ENCODE peak calls at places on chromosomes 5 and 9, in eight cellular contexts. One of them, this sample, is unnamed.

GRCh38 chr5:170154744-170155143 is 49.0 kb downstream of the FOXI1 start:
- DNase-seq in endodermal cell: no peak
- DNase-seq in adipocyte: no peak
- DNase-seq in DND-41: no peak
- DNase-seq in colonic mucosa: no peak
- DNase-seq in AG10803: no peak
- DNase-seq in left ventricle myocardium inferior: no peak
- DNase-seq in AG04450: no peak
- DNase-seq in this sample: no peak

GRCh38 chr5:38719916-38720315 is 125.9 kb upstream of the OSMR start:
- DNase-seq in endodermal cell: no peak
- DNase-seq in adipocyte: peak; percentile 45
- DNase-seq in DND-41: no peak
- DNase-seq in colonic mucosa: no peak
- DNase-seq in AG10803: peak; percentile 91
- DNase-seq in left ventricle myocardium inferior: no peak
- DNase-seq in AG04450: peak; percentile 68
- DNase-seq in this sample: no peak

GRCh38 chr5:54326662-54327145 is 16.3 kb upstream of the ARL15 start:
- DNase-seq in endodermal cell: no peak
- DNase-seq in adipocyte: no peak
- DNase-seq in DND-41: no peak
- DNase-seq in colonic mucosa: no peak
- DNase-seq in AG10803: no peak
- DNase-seq in left ventricle myocardium inferior: no peak
- DNase-seq in AG04450: no peak
- DNase-seq in this sample: no peak

GRCh38 chr9:137602661-137603060 is 2.8 kb upstream of the ARRDC1 start:
- DNase-seq in endodermal cell: peak; percentile 76
- DNase-seq in adipocyte: no peak
- DNase-seq in DND-41: no peak
- DNase-seq in colonic mucosa: no peak
- DNase-seq in AG10803: no peak
- DNase-seq in left ventricle myocardium inferior: no peak
- DNase-seq in AG04450: no peak
- DNase-seq in this sample: no peak

GRCh38 chr5:77180167-77181081 is 30.1 kb upstream of the PDE8B start:
- DNase-seq in endodermal cell: peak; percentile 74
- DNase-seq in adipocyte: peak; percentile 30
- DNase-seq in DND-41: no peak
- DNase-seq in colonic mucosa: peak; percentile 31
- DNase-seq in AG10803: no peak
- DNase-seq in left ventricle myocardium inferior: peak; percentile 17
- DNase-seq in AG04450: no peak
- DNase-seq in this sample: no peak

GRCh38 chr5:179464631-179465030 is 85.7 kb upstream of the RUFY1 start:
- DNase-seq in endodermal cell: no peak
- DNase-seq in adipocyte: no peak
- DNase-seq in DND-41: no peak
- DNase-seq in colonic mucosa: no peak
- DNase-seq in AG10803: no peak
- DNase-seq in left ventricle myocardium inferior: no peak
- DNase-seq in AG04450: no peak
- DNase-seq in this sample: no peak

GRCh38 chr5:145984072-145984471 is 47.7 kb downstream of the SH3RF2 start:
- DNase-seq in endodermal cell: no peak
- DNase-seq in adipocyte: no peak
- DNase-seq in DND-41: no peak
- DNase-seq in colonic mucosa: no peak
- DNase-seq in AG10803: no peak
- DNase-seq in left ventricle myocardium inferior: no peak
- DNase-seq in AG04450: no peak
- DNase-seq in this sample: no peak

GRCh38 chr5:125575561-125576504 is 829.4 kb upstream of the ZNF608 start:
- DNase-seq in endodermal cell: peak; percentile 69
- DNase-seq in adipocyte: no peak
- DNase-seq in DND-41: peak; percentile 8
- DNase-seq in colonic mucosa: peak; percentile 72
- DNase-seq in AG10803: no peak
- DNase-seq in left ventricle myocardium inferior: no peak
- DNase-seq in AG04450: no peak
- DNase-seq in this sample: no peak

GRCh38 chr5:50440651-50441478 is at the start of gene EMB:
- DNase-seq in endodermal cell: peak; percentile 95
- DNase-seq in adipocyte: no peak
- DNase-seq in DND-41: peak; percentile 85
- DNase-seq in colonic mucosa: peak; percentile 44
- DNase-seq in AG10803: peak; percentile 6
- DNase-seq in left ventricle myocardium inferior: peak; percentile 68
- DNase-seq in AG04450: no peak
- DNase-seq in this sample: peak; percentile 76

GRCh38 chr5:123487298-123487697 is 24.7 kb upstream of the CSNK1G3 start:
- DNase-seq in endodermal cell: no peak
- DNase-seq in adipocyte: peak; percentile 61
- DNase-seq in DND-41: no peak
- DNase-seq in colonic mucosa: no peak
- DNase-seq in AG10803: peak; percentile 37
- DNase-seq in left ventricle myocardium inferior: no peak
- DNase-seq in AG04450: peak; percentile 6
- DNase-seq in this sample: no peak

GRCh38 chr9:91305596-91305995 is 56.1 kb downstream of the AUH start:
- DNase-seq in endodermal cell: no peak
- DNase-seq in adipocyte: no peak
- DNase-seq in DND-41: no peak
- DNase-seq in colonic mucosa: no peak
- DNase-seq in AG10803: no peak
- DNase-seq in left ventricle myocardium inferior: no peak
- DNase-seq in AG04450: no peak
- DNase-seq in this sample: no peak

GRCh38 chr5:54874337-54875021 is 110.9 kb downstream of the ESM1 start:
- DNase-seq in endodermal cell: no peak
- DNase-seq in adipocyte: peak; percentile 72
- DNase-seq in DND-41: no peak
- DNase-seq in colonic mucosa: no peak
- DNase-seq in AG10803: no peak
- DNase-seq in left ventricle myocardium inferior: no peak
- DNase-seq in AG04450: no peak
- DNase-seq in this sample: no peak

GRCh38 chr5:139456776-139457175 is 5.8 kb downstream of the ECSCR start:
- DNase-seq in endodermal cell: no peak
- DNase-seq in adipocyte: no peak
- DNase-seq in DND-41: no peak
- DNase-seq in colonic mucosa: no peak
- DNase-seq in AG10803: no peak
- DNase-seq in left ventricle myocardium inferior: no peak
- DNase-seq in AG04450: no peak
- DNase-seq in this sample: no peak

GRCh38 chr5:139451878-139452660 is 10.5 kb downstream of the ECSCR start:
- DNase-seq in endodermal cell: no peak
- DNase-seq in adipocyte: no peak
- DNase-seq in DND-41: no peak
- DNase-seq in colonic mucosa: no peak
- DNase-seq in AG10803: no peak
- DNase-seq in left ventricle myocardium inferior: no peak
- DNase-seq in AG04450: no peak
- DNase-seq in this sample: no peak

GRCh38 chr5:139453683-139454567 is 8.6 kb downstream of the ECSCR start:
- DNase-seq in endodermal cell: no peak
- DNase-seq in adipocyte: no peak
- DNase-seq in DND-41: no peak
- DNase-seq in colonic mucosa: no peak
- DNase-seq in AG10803: no peak
- DNase-seq in left ventricle myocardium inferior: no peak
- DNase-seq in AG04450: no peak
- DNase-seq in this sample: peak; percentile 47

GRCh38 chr5:139457241-139457640 is 5.3 kb downstream of the ECSCR start:
- DNase-seq in endodermal cell: no peak
- DNase-seq in adipocyte: no peak
- DNase-seq in DND-41: no peak
- DNase-seq in colonic mucosa: no peak
- DNase-seq in AG10803: no peak
- DNase-seq in left ventricle myocardium inferior: no peak
- DNase-seq in AG04450: no peak
- DNase-seq in this sample: no peak

DNA sequence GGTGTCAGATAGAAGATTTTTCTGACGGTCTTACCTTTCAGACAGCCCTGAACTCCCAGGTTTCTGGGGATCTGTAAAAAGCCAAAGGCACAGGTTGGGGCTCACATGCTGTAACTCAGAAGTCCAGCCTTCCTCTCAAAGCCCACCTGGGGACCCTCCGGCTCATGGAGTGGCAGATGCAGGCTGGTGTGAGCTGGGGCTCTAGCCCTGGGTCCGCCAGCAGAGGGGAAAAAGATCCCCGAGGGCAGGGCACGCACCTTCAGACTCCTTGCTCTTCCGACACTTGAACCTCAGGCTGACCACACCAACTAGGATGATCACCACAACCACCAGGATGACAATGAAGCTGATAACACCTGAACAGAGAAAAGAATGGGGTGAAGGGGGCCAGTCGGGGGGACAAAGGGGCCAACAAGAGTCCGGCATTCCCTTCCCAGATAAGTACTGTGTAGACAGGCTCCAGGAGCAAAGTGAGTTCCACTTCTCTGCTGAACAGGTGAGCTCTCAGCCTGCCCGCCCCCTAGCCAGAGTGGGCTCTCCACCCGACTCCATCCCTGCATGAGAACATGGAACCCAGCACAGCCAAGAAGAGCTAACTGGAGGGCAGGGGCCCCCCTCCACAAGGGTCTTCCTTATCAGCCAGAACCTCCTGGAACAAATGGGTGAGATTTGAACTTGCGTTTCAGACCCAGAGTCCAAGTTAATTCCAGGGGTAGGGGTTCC is 7.8 kb downstream of the ECSCR start:
- DNase-seq in endodermal cell: peak; percentile 51
- DNase-seq in adipocyte: no peak
- DNase-seq in DND-41: no peak
- DNase-seq in colonic mucosa: no peak
- DNase-seq in AG10803: no peak
- DNase-seq in left ventricle myocardium inferior: no peak
- DNase-seq in AG04450: no peak
- DNase-seq in this sample: no peak
- H3K4me3 ChIP-seq in endodermal cell: no peak overlapping the region
- H3K4me3 ChIP-seq in adipocyte: no peak overlapping the region
- H3K4me3 ChIP-seq in DND-41: no peak overlapping the region
- H3K4me3 ChIP-seq in colonic mucosa: no peak overlapping the region
- H3K4me3 ChIP-seq in AG10803: no peak overlapping the region
- H3K4me3 ChIP-seq in left ventricle myocardium inferior: no peak overlapping the region
- H3K4me3 ChIP-seq in AG04450: no peak overlapping the region
- H3K4me3 ChIP-seq in this sample: no peak overlapping the region

GRCh38 chr5:74441616-74442015 is 198.9 kb downstream of the ENC1 start:
- DNase-seq in endodermal cell: no peak
- DNase-seq in adipocyte: no peak
- DNase-seq in DND-41: no peak
- DNase-seq in colonic mucosa: no peak
- DNase-seq in AG10803: no peak
- DNase-seq in left ventricle myocardium inferior: no peak
- DNase-seq in AG04450: no peak
- DNase-seq in this sample: no peak
- H3K4me3 ChIP-seq in endodermal cell: no peak overlapping the region
- H3K4me3 ChIP-seq in adipocyte: no peak overlapping the region
- H3K4me3 ChIP-seq in DND-41: no peak overlapping the region
- H3K4me3 ChIP-seq in colonic mucosa: no peak overlapping the region
- H3K4me3 ChIP-seq in AG10803: no peak overlapping the region
- H3K4me3 ChIP-seq in left ventricle myocardium inferior: no peak overlapping the region
- H3K4me3 ChIP-seq in AG04450: no peak overlapping the region
- H3K4me3 ChIP-seq in this sample: no peak overlapping the region

DNA sequence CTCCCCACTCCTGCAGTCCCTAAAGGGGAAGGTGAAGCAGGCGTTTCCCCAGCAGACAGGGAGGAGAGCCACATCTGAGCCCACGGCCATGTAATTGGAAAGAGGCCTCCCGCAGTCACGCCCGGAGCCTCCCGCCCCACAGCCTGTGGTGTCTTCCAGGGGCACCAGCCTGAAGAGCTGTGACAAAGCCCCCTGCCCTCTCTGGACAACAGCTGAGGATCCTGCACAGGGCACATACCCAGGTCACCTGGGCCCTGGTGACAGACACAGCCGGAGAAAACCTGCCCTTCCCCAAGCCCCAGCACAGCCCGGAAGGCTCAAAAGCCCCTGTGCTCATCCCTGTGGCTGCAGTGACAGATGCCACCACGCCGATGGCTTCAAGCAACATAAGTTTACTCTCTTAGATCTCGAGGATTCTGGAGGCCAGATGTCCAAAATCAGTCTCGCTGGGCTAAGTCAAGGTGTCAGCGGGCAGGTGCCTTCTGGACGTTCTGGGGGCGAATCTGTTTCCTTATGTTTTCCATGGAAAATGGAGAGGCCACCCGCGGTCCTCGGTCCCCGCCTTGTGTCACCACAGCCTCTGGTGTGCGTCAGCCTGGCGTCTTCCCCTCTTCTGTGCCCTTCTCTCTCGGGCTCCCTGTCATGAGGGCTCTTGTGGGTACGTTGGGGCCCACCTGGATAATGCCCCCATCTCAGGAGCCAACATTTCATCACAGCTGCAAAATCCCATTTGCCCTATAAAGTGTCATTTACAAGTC is 71.5 kb downstream of the PSMB7 start:
- DNase-seq in endodermal cell: no peak
- DNase-seq in adipocyte: no peak
- DNase-seq in DND-41: no peak
- DNase-seq in colonic mucosa: no peak
- DNase-seq in AG10803: no peak
- DNase-seq in left ventricle myocardium inferior: peak; percentile 8
- DNase-seq in AG04450: no peak
- DNase-seq in this sample: no peak
- H3K4me3 ChIP-seq in endodermal cell: no peak overlapping the region
- H3K4me3 ChIP-seq in adipocyte: no peak overlapping the region
- H3K4me3 ChIP-seq in DND-41: no peak overlapping the region
- H3K4me3 ChIP-seq in colonic mucosa: no peak overlapping the region
- H3K4me3 ChIP-seq in AG10803: no peak overlapping the region
- H3K4me3 ChIP-seq in left ventricle myocardium inferior: no peak overlapping the region
- H3K4me3 ChIP-seq in AG04450: no peak overlapping the region
- H3K4me3 ChIP-seq in this sample: no peak overlapping the region

DNA sequence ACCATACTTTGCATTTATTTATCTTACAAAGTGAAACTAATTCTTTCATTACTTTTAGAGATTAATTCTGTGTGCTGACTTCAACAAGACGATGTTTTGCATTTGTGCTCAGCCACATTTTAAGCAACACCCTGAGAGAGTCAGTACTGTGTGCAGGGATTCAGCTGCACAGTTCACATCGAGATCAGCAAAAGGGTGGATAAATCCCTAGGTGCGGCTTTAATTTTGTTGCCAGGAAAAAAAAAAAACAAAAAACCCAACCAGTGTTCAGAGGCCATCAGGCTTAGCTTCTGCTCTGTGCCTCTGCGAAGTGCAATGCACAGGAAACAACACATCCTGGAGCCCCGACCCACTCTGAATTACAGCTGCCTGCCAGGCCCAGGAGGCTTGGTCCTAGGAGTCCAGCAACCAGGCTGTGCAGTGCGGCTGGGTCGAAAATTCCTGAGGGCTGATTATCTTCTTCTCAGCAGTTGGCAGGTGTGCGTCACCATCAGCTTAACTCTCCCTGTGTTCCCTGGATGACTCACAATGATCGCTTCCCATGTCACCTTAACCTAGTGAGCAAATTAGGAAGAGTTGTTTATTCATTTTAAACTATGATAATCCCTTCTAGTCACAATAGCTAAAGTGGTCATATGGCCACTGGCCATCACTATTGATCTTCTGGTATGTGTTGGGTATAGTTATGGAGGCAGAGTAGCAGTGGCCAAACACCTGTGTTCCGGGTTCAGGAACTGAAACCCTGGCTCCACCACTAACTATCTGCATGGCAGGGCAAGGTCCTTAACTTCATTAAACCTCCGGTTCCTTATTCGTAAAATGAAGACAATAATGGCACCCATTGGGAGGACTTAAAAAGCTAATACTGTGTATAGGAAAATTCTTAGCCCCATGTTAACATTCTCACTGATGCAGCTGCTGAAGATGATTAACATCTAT is 31.2 kb upstream of the NDUFB6 start:
- DNase-seq in endodermal cell: no peak
- DNase-seq in adipocyte: no peak
- DNase-seq in DND-41: no peak
- DNase-seq in colonic mucosa: no peak
- DNase-seq in AG10803: no peak
- DNase-seq in left ventricle myocardium inferior: no peak
- DNase-seq in AG04450: no peak
- DNase-seq in this sample: no peak
- H3K4me3 ChIP-seq in endodermal cell: no peak overlapping the region
- H3K4me3 ChIP-seq in adipocyte: no peak overlapping the region
- H3K4me3 ChIP-seq in DND-41: no peak overlapping the region
- H3K4me3 ChIP-seq in colonic mucosa: no peak overlapping the region
- H3K4me3 ChIP-seq in AG10803: no peak overlapping the region
- H3K4me3 ChIP-seq in left ventricle myocardium inferior: no peak overlapping the region
- H3K4me3 ChIP-seq in AG04450: no peak overlapping the region
- H3K4me3 ChIP-seq in this sample: no peak overlapping the region